ENCODE peak calls at places on chromosomes 12 and 14, in six cellular contexts. W, A, G, Z, L and S are unnamed samples.

GRCh38 chr12:50981319-50982239 is 29.2 kb downstream of the HIGD1C start:
- DNase-seq in W (no peak), A (peak), G (no peak), Z (no peak), L (no peak), S (no peak)

GRCh38 chr14:93717968-93718320 is 70.3 kb downstream of the PRIMA1 start:
- DNase-seq in W (no peak), A (no peak), G (no peak), Z (no peak), L (peak), S (no peak)

GRCh38 chr12:122182887-122183587 is at the start of gene LRRC43:
- DNase-seq in W (no peak), A (peak), G (no peak), Z (peak), L (no peak), S (no peak)

GRCh38 chr12:49912345-49912744 is 8.6 kb upstream of the FAIM2 start:
- DNase-seq in W (no peak), A (no peak), G (no peak), Z (no peak), L (no peak), S (no peak)

GRCh38 chr12:112389228-112389627 is 7.0 kb upstream of the HECTD4 start:
- DNase-seq in W (no peak), A (no peak), G (no peak), Z (no peak), L (no peak), S (no peak)

GRCh38 chr12:131682511-131682895 is 28.4 kb upstream of the SFSWAP start:
- DNase-seq in W (no peak), A (no peak), G (no peak), Z (no peak), L (peak), S (no peak)

GRCh38 chr12:124006582-124007170 is 33.7 kb downstream of the ZNF664 start:
- DNase-seq in W (no peak), A (no peak), G (no peak), Z (no peak), L (no peak), S (no peak)

GRCh38 chr12:27289414-27289813 is 43.2 kb upstream of the BMAL2 start:
- DNase-seq in W (no peak), A (no peak), G (no peak), Z (peak), L (no peak), S (no peak)

GRCh38 chr14:23056257-23056955 is 914 bp downstream of the CDH24 start:
- DNase-seq in W (peak), A (peak), G (peak), Z (peak), L (no peak), S (no peak)

GRCh38 chr12:57126061-57126460 is 2.2 kb upstream of the LRP1 start:
- DNase-seq in W (no peak), A (no peak), G (no peak), Z (no peak), L (no peak), S (no peak)

GRCh38 chr12:125773033-125773432 is 707.8 kb downstream of the AACS start:
- DNase-seq in W (no peak), A (no peak), G (no peak), Z (peak), L (no peak), S (no peak)

GRCh38 chr14:65351493-65352224 is 60.9 kb upstream of the FUT8 start:
- DNase-seq in W (no peak), A (no peak), G (no peak), Z (no peak), L (no peak), S (no peak)

GRCh38 chr12:63353559-63353958 is 202.6 kb upstream of the AVPR1A start:
- DNase-seq in W (no peak), A (no peak), G (no peak), Z (peak), L (no peak), S (no peak)

GRCh38 chr12:80419660-80420059 is 24.4 kb upstream of the PTPRQ start:
- DNase-seq in W (no peak), A (no peak), G (no peak), Z (peak), L (no peak), S (no peak)

GRCh38 chr14:61992139-61992538 is 229.9 kb downstream of the SNAPC1 start:
- DNase-seq in W (no peak), A (peak), G (no peak), Z (no peak), L (no peak), S (no peak)

GRCh38 chr12:18074001-18074400 is 16.0 kb downstream of the RERGL start:
- DNase-seq in W (no peak), A (no peak), G (no peak), Z (no peak), L (no peak), S (no peak)

GRCh38 chr14:32186248-32186647 is 15.6 kb upstream of the RNU6-7 start:
- DNase-seq in W (no peak), A (no peak), G (no peak), Z (no peak), L (no peak), S (no peak)

GRCh38 chr12:101490286-101490920 is 15.3 kb downstream of the SPIC start:
- DNase-seq in W (no peak), A (peak), G (no peak), Z (peak), L (no peak), S (no peak)

GRCh38 chr14:67173719-67174118 is 15.5 kb upstream of the GARIN2 start:
- DNase-seq in W (no peak), A (no peak), G (no peak), Z (no peak), L (no peak), S (no peak)

GRCh38 chr12:82124711-82125110 is 233.5 kb downstream of the CCDC59 start:
- DNase-seq in W (no peak), A (no peak), G (no peak), Z (peak), L (no peak), S (no peak)

GRCh38 chr14:22047105-22047504 is 373.5 kb upstream of the OR4E1 start:
- DNase-seq in W (peak), A (peak), G (no peak), Z (no peak), L (no peak), S (no peak)

DNA sequence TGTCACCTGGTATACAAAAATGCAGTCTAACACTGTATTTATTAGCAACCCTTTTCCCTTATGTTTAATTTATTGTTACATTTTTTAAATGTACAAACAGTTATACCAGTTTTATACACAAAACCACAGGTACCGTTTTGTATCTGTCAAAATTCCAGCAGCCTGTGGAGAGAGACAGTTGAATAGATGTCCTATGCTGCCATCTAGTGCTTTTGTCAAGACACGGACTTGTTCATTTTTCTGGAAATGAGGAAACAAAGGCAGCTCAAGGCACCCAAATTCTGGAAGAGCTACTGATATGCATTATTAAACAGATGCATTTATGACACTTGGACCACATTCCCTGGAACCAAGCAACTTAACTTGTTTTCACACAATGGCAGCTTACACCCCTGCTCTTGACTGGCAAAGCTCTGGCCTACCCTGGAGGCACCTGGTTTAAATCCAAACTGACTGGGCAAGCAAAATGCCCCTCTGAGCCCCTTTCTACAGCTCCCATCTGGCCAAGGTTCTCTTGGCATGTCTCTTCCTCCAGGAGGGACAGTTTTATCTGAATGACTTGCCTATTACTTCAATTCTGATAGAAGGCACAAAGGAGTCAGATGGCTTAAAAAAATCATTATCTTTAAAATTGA is 286.9 kb upstream of the PRKD1 start:
- DNase-seq in W (no peak), A (peak), G (no peak), Z (peak), L (no peak), S (no peak)
- H3K27ac ChIP-seq in W (no peak), A (no peak), G (no peak), Z (no peak), L (no peak), S (peak)

GRCh38 chr12:53073881-53074280 is 5.3 kb downstream of the SPRYD3 start:
- DNase-seq in W (no peak), A (no peak), G (peak), Z (no peak), L (peak), S (no peak)
- H3K27ac ChIP-seq in W (no peak), A (no peak), G (no peak), Z (no peak), L (peak), S (no peak)

DNA sequence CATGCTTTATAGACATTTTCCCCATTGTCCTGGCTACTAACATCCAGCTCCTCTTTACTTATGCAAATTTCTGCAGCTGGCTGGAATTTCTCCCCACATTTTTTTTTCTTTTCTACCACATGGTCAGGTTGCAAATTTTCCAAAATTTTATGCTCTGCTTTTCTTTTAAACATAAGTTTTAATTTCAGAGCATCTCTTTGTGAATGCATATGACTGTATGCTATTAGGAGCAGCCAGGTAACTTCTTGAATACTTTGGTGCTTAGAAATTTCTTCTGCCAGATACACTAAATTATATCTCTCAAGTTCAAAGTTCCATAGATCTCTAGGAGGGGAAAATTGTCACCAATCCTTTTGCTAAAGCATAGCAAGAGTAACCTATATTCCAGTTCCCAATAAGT is 365.9 kb downstream of the LRFN5 start:
- DNase-seq in W (no peak), A (no peak), G (no peak), Z (no peak), L (no peak), S (no peak)
- H3K27ac ChIP-seq in W (no peak), A (no peak), G (no peak), Z (no peak), L (no peak), S (no peak)

GRCh38 chr12:108849653-108850052 is 7.7 kb downstream of the SSH1 start:
- DNase-seq in W (no peak), A (no peak), G (no peak), Z (peak), L (peak), S (no peak)
- H3K27ac ChIP-seq in W (no peak), A (no peak), G (peak), Z (peak), L (no peak), S (no peak)